ENCODE peak calls at places on chromosomes 11 and 22, in seven cellular contexts. G is neuronal stem cell; X is SK-N-SH; W is dorsolateral prefrontal cortex; A is GM23248; Q is cardiac muscle cell; E is CD8-positive, alpha-beta memory T cell. V is an unnamed sample.

GRCh38 chr11:117984471-117984870 is 1.7 kb upstream of the IL10RA start:
- DNase-seq in Q (no peak), W (no peak), G (no peak), E (no peak), X (no peak), A (no peak), V (no peak)

GRCh38 chr22:17319541-17319940 is 49.7 kb upstream of the CECR2 start:
- DNase-seq in X (no peak), Q (peak; percentile 23), W (no peak), A (no peak), G (peak; percentile 29), E (no peak), V (no peak)

GRCh38 chr11:3855808-3856491 is 486 bp downstream of the STIM1 start:
- DNase-seq in Q (peak; percentile 51), A (peak; percentile 61), X (no peak), W (no peak), E (peak; percentile 49), G (no peak), V (no peak)

GRCh38 chr11:46492540-46492939 is 101.0 kb upstream of the CHRM4 start:
- DNase-seq in E (no peak), A (peak; percentile 39), W (no peak), G (no peak), Q (no peak), X (no peak), V (no peak)

GRCh38 chr11:20599424-20600346 is at the start of gene SLC6A5:
- DNase-seq in G (peak; percentile 85), E (no peak), Q (peak; percentile 93), A (peak; percentile 52), W (no peak), X (no peak), V (peak; percentile 83)

GRCh38 chr11:122637538-122637937 is 18.0 kb upstream of the UBASH3B start:
- DNase-seq in X (no peak), W (no peak), E (peak; percentile 53), A (no peak), G (no peak), Q (no peak), V (no peak)

GRCh38 chr11:47918882-47919495 is 61.4 kb upstream of the PTPRJ start:
- DNase-seq in G (no peak), X (no peak), E (no peak), Q (no peak), A (peak; percentile 61), W (no peak), V (no peak)

GRCh38 chr11:78318733-78319132 is 98.9 kb downstream of the GAB2 start:
- DNase-seq in Q (no peak), X (peak; percentile 60), A (peak; percentile 27), W (peak; percentile 83), G (peak; percentile 20), E (no peak), V (no peak)

GRCh38 chr11:35461917-35462316 is 42.6 kb upstream of the SLC1A2 start:
- DNase-seq in E (no peak), A (no peak), X (no peak), G (no peak), Q (no peak), W (no peak), V (no peak)

GRCh38 chr11:59899532-59899931 is 20.9 kb downstream of the OOSP3 start:
- DNase-seq in W (no peak), E (no peak), Q (no peak), X (no peak), G (no peak), A (no peak), V (no peak)
- H3K27me3 ChIP-seq in W (no peaks in the 10 kb centered on the region), E (peaks cover 1% of the 10 kb centered on the region), Q (no peaks in the 10 kb centered on the region), X (no peaks in the 10 kb centered on the region), G (no peaks in the 10 kb centered on the region), A (no peaks in the 10 kb centered on the region), V (no peaks in the 10 kb centered on the region)

GRCh38 chr11:43941257-43941879 is 1.1 kb upstream of the C11orf96 start:
- DNase-seq in A (peak; percentile 37), W (no peak), E (no peak), G (no peak), Q (no peak), X (peak; percentile 86), V (no peak)
- H3K27me3 ChIP-seq in A (peaks cover 14% of the 10 kb centered on the region), W (no peaks in the 10 kb centered on the region), E (peaks cover 19% of the 10 kb centered on the region), G (peaks cover 70% of the 10 kb centered on the region), Q (peaks cover 19% of the 10 kb centered on the region), X (peaks cover 44% of the 10 kb centered on the region), V (peaks cover 34% of the 10 kb centered on the region)

DNA sequence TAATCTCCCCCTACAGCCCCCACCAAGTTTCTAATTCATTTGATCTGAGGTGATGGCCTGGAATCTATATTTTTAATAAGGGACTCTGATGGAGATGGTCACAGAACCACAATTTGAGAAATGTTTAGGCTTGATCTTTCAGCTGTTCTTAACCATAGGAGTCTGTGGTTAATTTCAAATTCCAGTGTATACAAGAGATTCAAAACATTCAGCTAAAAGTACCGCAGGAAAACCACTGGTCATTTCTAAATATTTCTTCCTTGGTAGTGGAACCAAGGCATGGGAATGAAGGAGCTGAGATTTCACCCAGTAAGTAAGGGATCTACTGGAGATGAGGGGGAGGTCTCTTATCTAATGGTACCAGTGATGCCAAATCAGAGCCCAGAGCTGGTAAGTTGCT is 18.3 kb upstream of the GALNT18 start:
- DNase-seq in E (no peak), Q (no peak), X (no peak), A (no peak), G (no peak), W (no peak), V (no peak)
- H3K27me3 ChIP-seq in E (no peaks in the 10 kb centered on the region), Q (peaks cover 4% of the 10 kb centered on the region), X (no peaks in the 10 kb centered on the region), A (peaks cover 71% of the 10 kb centered on the region), G (peaks cover 2% of the 10 kb centered on the region), W (no peaks in the 10 kb centered on the region), V (peaks cover 4% of the 10 kb centered on the region)

DNA sequence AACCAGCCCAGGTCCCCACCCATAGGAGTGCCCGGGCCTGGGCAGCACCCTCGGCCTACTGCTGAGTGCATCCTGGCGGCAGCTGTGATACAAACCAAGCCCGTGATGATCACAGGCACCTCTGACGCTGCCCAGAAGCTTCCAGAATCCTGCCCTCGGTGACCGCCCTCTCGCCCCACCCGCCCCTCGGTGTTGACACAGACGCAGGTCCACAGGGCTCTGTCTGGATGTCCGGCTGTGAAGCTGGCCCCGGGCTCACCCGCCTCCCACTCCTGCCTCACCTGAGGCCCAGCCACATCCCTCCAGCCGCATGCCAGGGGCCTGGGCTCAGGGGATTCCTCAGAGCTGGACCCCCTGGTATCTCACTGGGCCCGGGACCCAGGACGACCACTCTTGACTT is 191.0 kb downstream of the BRD1 start:
- DNase-seq in X (no peak), A (no peak), E (no peak), G (no peak), Q (no peak), W (no peak), V (no peak)
- H3K27me3 ChIP-seq in X (no peaks in the 10 kb centered on the region), A (no peaks in the 10 kb centered on the region), E (no peaks in the 10 kb centered on the region), G (peaks cover 8% of the 10 kb centered on the region), Q (no peaks in the 10 kb centered on the region), W (no peaks in the 10 kb centered on the region), V (no peaks in the 10 kb centered on the region)

GRCh38 chr22:19535001-19535400 is 10.8 kb upstream of the CLDN5 start:
- DNase-seq in E (no peak), G (no peak), A (no peak), X (no peak), W (no peak), Q (no peak), V (no peak)

GRCh38 chr22:19536564-19536963 is 12.4 kb upstream of the CLDN5 start:
- DNase-seq in E (no peak), W (no peak), A (no peak), G (no peak), X (no peak), Q (no peak), V (no peak)

GRCh38 chr22:19533857-19534256 is 9.6 kb upstream of the CLDN5 start:
- DNase-seq in G (no peak), A (no peak), X (no peak), W (no peak), E (no peak), Q (no peak), V (no peak)

GRCh38 chr22:19540394-19540793 is 16.2 kb upstream of the CLDN5 start:
- DNase-seq in G (no peak), X (no peak), Q (no peak), W (no peak), E (no peak), A (no peak), V (no peak)

GRCh38 chr22:19537941-19538488 is 13.8 kb upstream of the CLDN5 start:
- DNase-seq in X (no peak), E (no peak), Q (no peak), W (no peak), A (no peak), G (no peak), V (no peak)
- H3K27me3 ChIP-seq in X (no peaks in the 10 kb centered on the region), E (peaks cover 8% of the 10 kb centered on the region), Q (no peaks in the 10 kb centered on the region), W (no peaks in the 10 kb centered on the region), A (peaks cover 21% of the 10 kb centered on the region), G (no peaks in the 10 kb centered on the region), V (peaks cover 2% of the 10 kb centered on the region)

GRCh38 chr11:17696741-17697140 is 22.6 kb upstream of the MYOD1 start:
- DNase-seq in X (no peak), A (no peak), E (no peak), Q (no peak), G (no peak), W (no peak), V (no peak)

GRCh38 chr11:17695454-17696441 is 23.6 kb upstream of the MYOD1 start:
- DNase-seq in Q (no peak), G (no peak), E (no peak), X (peak; percentile 51), A (no peak), W (no peak), V (no peak)

GRCh38 chr11:17699157-17700114 is 19.9 kb upstream of the MYOD1 start:
- DNase-seq in A (peak; percentile 38), W (no peak), Q (no peak), G (no peak), X (no peak), E (no peak), V (no peak)

GRCh38 chr11:17694711-17695110 is 24.7 kb upstream of the MYOD1 start:
- DNase-seq in Q (no peak), W (no peak), A (no peak), E (no peak), G (no peak), X (no peak), V (no peak)

GRCh38 chr11:17697175-17697949 is 22.0 kb upstream of the MYOD1 start:
- DNase-seq in W (no peak), X (no peak), A (no peak), E (no peak), Q (no peak), G (no peak), V (no peak)
- H3K27me3 ChIP-seq in W (peaks cover 10% of the 10 kb centered on the region), X (peaks cover 13% of the 10 kb centered on the region), A (peaks cover 41% of the 10 kb centered on the region), E (peaks cover 20% of the 10 kb centered on the region), Q (peaks cover 61% of the 10 kb centered on the region), G (peaks cover 59% of the 10 kb centered on the region), V (peaks cover 31% of the 10 kb centered on the region)

DNA sequence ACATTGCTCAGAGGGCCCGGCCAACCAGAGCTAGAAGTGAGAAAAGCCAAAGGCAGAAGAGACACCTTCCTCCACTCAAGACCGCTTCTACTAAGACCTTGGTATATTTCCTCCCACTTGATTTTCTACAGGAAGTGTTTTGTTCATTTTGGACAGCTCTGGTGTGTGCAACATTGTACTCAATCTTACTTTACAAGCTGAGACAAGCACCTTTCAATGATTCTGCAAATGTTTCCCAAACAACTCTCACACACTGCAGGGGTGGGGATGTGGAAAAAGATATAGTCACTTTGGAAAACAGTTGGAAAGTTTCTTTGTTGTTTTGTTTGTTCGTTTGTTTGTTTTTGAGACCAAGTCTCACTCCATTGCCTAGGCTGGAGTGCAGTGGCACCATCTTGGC is 15.7 kb downstream of the MYO18B start:
- DNase-seq in G (no peak), A (no peak), Q (no peak), E (no peak), X (no peak), W (no peak), V (no peak)
- H3K27me3 ChIP-seq in G (no peaks in the 10 kb centered on the region), A (no peaks in the 10 kb centered on the region), Q (no peaks in the 10 kb centered on the region), E (no peaks in the 10 kb centered on the region), X (no peaks in the 10 kb centered on the region), W (no peaks in the 10 kb centered on the region), V (no peaks in the 10 kb centered on the region)

V was measured in HAP-1.